ENCODE peak calls at places on chromosomes 1 and 21, in four cellular contexts. G is psoas muscle, J is fibroblast of pulmonary artery, K is astrocyte. I is an unnamed sample.

GRCh38 chr21:43864313-43864805 is 664 bp upstream of the AGPAT3 start:
- DNase-seq in G (peak), K (no peak), J (no peak), I (no peak)

GRCh38 chr1:53945183-53945432 is 391 bp downstream of the IFT25 start:
- DNase-seq in J (no peak), K (peak), G (no peak), I (no peak)

GRCh38 chr1:211630236-211631081 is 45.0 kb downstream of the NEK2 start:
- DNase-seq in J (no peak), G (no peak), K (no peak), I (peak)

GRCh38 chr1:229342902-229343587 is at the start of gene CCSAP:
- DNase-seq in G (peak), K (peak), J (peak), I (peak)

GRCh38 chr1:205950280-205950679 is 7.0 kb upstream of the SLC26A9 start:
- DNase-seq in K (peak), G (peak), J (peak), I (peak)

GRCh38 chr1:99627615-99628014 is 18.3 kb upstream of the PALMD start:
- DNase-seq in G (no peak), J (no peak), K (no peak), I (no peak)

GRCh38 chr1:230174041-230174440 is 107.0 kb downstream of the GALNT2 start:
- DNase-seq in G (no peak), K (no peak), J (no peak), I (no peak)

GRCh38 chr1:82775402-82776000 is 974.8 kb downstream of the ADGRL2 start:
- DNase-seq in G (no peak), K (no peak), J (peak), I (peak)

GRCh38 chr1:212607206-212607923 is 1.2 kb upstream of the ATF3 start:
- DNase-seq in K (no peak), J (no peak), G (peak), I (no peak)

GRCh38 chr1:18730321-18730720 is 99.7 kb downstream of the PAX7 start:
- DNase-seq in J (no peak), G (no peak), K (no peak), I (no peak)

GRCh38 chr1:10467078-10467477 is 5.3 kb downstream of the DFFA start:
- DNase-seq in G (no peak), J (no peak), K (no peak), I (no peak)

GRCh38 chr1:41041866-41042265 is 20.3 kb upstream of the SLFNL1 start:
- DNase-seq in G (no peak), J (peak), K (no peak), I (peak)

GRCh38 chr1:145716641-145717061 is 2.6 kb upstream of the CD160 start:
- DNase-seq in J (no peak), K (no peak), G (no peak), I (no peak)

GRCh38 chr21:37574751-37575150 is 208.2 kb downstream of the DYRK1A start:
- DNase-seq in G (no peak), J (no peak), K (no peak), I (no peak)

GRCh38 chr1:239383714-239384113 is 2.7 kb upstream of the CHRM3 start:
- DNase-seq in J (no peak), G (no peak), K (no peak), I (no peak)

GRCh38 chr1:239386453-239387303 is at the start of gene CHRM3:
- DNase-seq in K (peak), G (peak), J (no peak), I (no peak)

GRCh38 chr1:239389703-239390102 is 3.3 kb downstream of the CHRM3 start:
- DNase-seq in G (no peak), J (no peak), K (no peak), I (no peak)

GRCh38 chr1:239387304-239388231 is 1.2 kb downstream of the CHRM3 start:
- DNase-seq in K (no peak), G (no peak), J (no peak), I (no peak)

GRCh38 chr1:239388578-239388977 is 2.2 kb downstream of the CHRM3 start:
- DNase-seq in G (no peak), J (no peak), K (no peak), I (no peak)
- H3K4me3 ChIP-seq in G (no peak), J (no peak), K (no peak), I (no peak)

DNA sequence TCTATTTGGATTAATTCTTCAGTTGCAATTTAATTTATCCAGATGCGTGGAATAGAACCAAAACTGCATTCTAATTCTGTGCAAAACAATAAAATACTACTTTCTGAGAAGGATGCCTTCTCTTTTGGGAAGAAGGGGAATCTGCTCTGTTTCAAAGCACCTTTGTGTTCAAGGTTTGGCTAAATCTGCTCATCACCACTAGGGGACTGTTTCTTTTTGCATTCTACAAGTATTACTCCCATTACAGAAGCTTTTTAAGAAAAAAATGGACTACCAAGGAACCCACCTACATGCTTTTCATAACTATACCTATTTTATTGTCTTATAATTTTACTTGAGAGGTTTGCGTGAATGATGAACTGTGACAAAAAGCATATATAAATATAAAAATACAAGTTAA is 18.2 kb downstream of the MRPS6 start:
- DNase-seq in J (peak), K (no peak), G (no peak), I (no peak)
- TF ChIP-seq CTCF in J (peak), K (peak), G (peak), I (peak)

GRCh38 chr1:221723918-221724263 is 18.0 kb downstream of the DUSP10 start:
- DNase-seq in G (no peak), J (no peak), K (no peak), I (no peak)

GRCh38 chr1:221724931-221725605 is 16.8 kb downstream of the DUSP10 start:
- DNase-seq in K (peak), G (peak), J (peak), I (peak)

GRCh38 chr1:221722254-221723017 is 19.5 kb downstream of the DUSP10 start:
- DNase-seq in J (no peak), K (no peak), G (no peak), I (no peak)

GRCh38 chr1:221725683-221726330 is 16.1 kb downstream of the DUSP10 start:
- DNase-seq in G (no peak), K (peak), J (peak), I (peak)

GRCh38 chr1:221723018-221723917 is 18.6 kb downstream of the DUSP10 start:
- DNase-seq in K (peak), J (no peak), G (no peak), I (peak)
- H3K4me3 ChIP-seq in K (no peak), J (no peak), G (no peak), I (no peak)

DNA sequence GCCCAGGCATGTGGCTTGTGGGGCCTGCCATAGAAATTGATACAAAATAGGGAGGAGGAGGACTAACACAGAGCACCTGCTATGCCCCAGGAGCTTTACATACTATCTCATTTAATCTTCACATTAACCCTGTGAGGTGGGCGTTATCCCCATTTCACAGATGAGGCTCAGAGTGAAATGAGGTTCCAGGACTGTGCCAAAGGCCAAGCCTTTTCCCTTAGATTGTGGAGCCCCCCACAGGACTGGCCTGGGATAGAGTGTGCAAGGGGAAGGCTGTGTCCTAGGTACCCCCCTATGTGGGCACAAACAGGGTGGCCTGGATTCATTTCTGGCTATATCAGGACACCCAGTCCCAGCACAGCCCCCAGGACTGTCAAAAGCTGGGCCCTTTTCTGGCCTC is 2.2 kb upstream of the DDOST start:
- DNase-seq in J (no peak), G (no peak), K (no peak), I (no peak)
- TF ChIP-seq CTCF in J (no peak), G (no peak), K (no peak), I (no peak)

DNA sequence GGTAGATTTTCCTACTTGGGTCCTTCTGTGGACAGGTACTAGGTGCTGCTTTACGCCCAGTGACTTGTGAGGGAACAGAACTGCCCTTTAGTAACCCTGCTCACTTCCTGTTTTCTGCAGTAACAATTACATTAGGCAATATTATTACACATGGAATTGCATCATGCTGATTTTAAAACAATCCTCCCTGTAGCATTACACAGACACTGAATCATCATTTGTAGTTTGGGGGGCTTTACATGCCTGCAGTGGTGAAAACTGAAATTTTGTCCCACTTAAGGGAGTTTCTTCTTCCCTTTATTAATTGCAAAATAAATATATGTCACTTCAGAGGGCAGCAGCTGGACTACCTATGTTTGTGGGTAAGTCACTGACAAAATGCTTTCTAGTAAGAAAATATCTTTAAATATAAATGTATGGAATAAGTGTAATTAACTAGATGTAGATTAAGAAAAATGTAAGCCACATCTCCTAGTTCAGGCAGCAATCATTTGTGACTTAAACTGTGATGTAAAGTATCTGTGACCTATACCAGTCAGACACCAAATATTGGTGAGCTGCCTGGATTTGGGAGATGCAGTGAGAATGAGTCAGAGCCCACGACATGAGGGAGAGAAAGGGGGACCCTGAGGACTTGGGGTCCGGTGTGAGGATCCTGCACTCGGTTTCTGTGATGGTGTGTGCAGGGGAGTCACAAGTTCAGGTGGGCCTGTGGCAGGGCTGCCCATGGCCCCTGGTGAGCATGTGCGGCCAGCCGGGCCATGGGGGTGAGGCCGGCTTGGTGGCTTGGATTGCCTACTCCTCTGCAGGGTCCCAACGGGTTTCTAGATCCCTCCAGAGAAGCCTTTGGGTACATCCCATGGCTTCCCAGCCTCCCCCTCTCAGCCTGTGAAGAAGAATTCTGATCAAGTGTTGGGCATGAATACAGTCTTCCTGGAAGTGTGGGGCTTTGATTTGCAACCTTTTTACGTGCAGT is 19.2 kb upstream of the ABCG1 start:
- DNase-seq in G (no peak), J (peak), K (peak), I (peak)
- H3K4me3 ChIP-seq in G (no peak), J (peak), K (no peak), I (no peak)

GRCh38 chr1:175823401-175823800 is 80.0 kb upstream of the TNR start:
- DNase-seq in G (no peak), K (no peak), J (no peak), I (no peak)

GRCh38 chr1:175822575-175822974 is 79.2 kb upstream of the TNR start:
- DNase-seq in J (no peak), K (peak), G (no peak), I (no peak)

GRCh38 chr1:175820456-175820855 is 77.1 kb upstream of the TNR start:
- DNase-seq in G (no peak), K (no peak), J (no peak), I (no peak)

GRCh38 chr1:175826705-175827104 is 83.3 kb upstream of the TNR start:
- DNase-seq in K (no peak), J (no peak), G (no peak), I (no peak)

DNA sequence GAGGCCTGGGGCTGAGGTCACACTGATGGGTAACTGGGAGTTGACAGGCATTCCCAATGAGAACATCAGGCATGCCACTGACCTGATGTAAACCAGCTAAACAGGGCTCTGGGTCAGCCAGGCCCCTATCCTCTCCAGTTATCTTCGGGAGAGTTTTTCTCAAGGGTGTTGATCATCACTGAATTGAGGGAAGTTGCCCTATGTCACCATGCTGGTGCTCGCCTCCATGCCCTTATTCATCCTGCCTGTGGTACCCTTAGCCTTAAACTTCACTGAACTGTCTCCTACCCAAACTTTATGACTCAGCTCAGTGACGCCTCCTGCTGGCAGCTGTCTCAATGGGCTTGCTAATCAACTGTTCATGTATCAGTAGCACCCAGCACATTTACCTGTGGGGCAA is 80.7 kb upstream of the TNR start:
- DNase-seq in K (no peak), J (no peak), G (no peak), I (no peak)
- TF ChIP-seq CTCF in K (no peak), J (peak), G (no peak), I (peak)

GRCh38 chr1:26546819-26547218 is 17.3 kb downstream of the RPS6KA1 start:
- DNase-seq in J (no peak), G (no peak), K (no peak), I (no peak)
- H3K4me3 ChIP-seq in J (no peak), G (no peak), K (no peak), I (no peak)

DNA sequence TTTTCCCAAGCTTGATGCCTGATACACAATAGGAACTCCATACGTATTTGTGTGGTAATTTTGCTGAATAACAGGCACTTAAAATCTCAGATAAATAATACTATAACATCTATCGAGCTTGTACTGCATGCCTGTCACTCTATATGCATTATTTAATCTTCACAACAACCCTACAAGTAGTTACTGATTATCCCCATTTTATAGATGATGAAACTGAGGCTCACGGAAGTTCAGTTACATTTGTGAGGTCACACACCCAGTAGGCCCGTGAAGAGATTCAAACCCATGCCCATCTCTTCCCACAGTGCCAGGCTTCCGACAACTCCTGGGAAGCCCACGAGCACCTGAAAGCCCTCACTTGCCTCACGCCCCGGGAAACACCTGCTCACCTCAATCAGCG is 98.8 kb downstream of the RAVER2 start:
- DNase-seq in J (no peak), G (no peak), K (no peak), I (no peak)
- TF ChIP-seq CTCF in J (no peak), G (no peak), K (no peak), I (no peak)

I was measured in choroid plexus epithelial cell.